ENCODE peak calls at places on chromosomes 6 and 20, in ten cellular contexts. B is uterus; N is cardiac muscle cell; M is effector memory CD4-positive, alpha-beta T cell; L is SK-N-SH; F is iPS DF 6.9; O is spleen; W is ascending aorta; U is aorta; J is psoas muscle. X is an unnamed sample. For H3K4me1 and H3K36me3, the result is how much of the 10 kb centered on the place peaks cover.

GRCh38 chr6:41531591-41532582 is 14.3 kb upstream of the FOXP4 start:
- DNase-seq in B (peak), N (no peak), M (peak), L (peak), F (no peak), O (peak), W (no peak), U (no peak), J (no peak), X (peak)

GRCh38 chr6:89357390-89357789 is 4.9 kb upstream of the UBE2J1 start:
- DNase-seq in B (no peak), N (no peak), M (no peak), L (no peak), F (no peak), O (no peak), W (no peak), U (no peak), J (no peak), X (no peak)

GRCh38 chr6:47724300-47724699 is 25.9 kb downstream of the ADGRF4 start:
- DNase-seq in B (no peak), N (no peak), M (no peak), L (no peak), F (no peak), O (no peak), W (no peak), U (no peak), J (no peak), X (no peak)

GRCh38 chr6:34531580-34532201 is 24.4 kb downstream of the SPDEF start:
- DNase-seq in B (peak), N (peak), M (no peak), L (no peak), F (peak), O (peak), W (no peak), U (peak), J (peak), X (peak)

GRCh38 chr6:134424131-134424794 is 106.4 kb upstream of the SGK1 start:
- DNase-seq in B (no peak), N (no peak), M (no peak), L (no peak), F (no peak), O (no peak), W (no peak), U (no peak), J (no peak), X (no peak)

GRCh38 chr20:739736-740135 is 28.6 kb downstream of the SLC52A3 start:
- DNase-seq in B (no peak), N (no peak), M (no peak), L (no peak), F (no peak), O (no peak), W (no peak), U (no peak), J (no peak), X (no peak)

GRCh38 chr6:9921366-9921765 is 493.5 kb downstream of the TFAP2A start:
- DNase-seq in B (no peak), N (no peak), M (no peak), L (no peak), F (no peak), O (no peak), W (no peak), U (no peak), J (no peak), X (no peak)

GRCh38 chr6:53168516-53169257 is 20.0 kb upstream of the GCM1 start:
- DNase-seq in B (no peak), N (no peak), M (no peak), L (no peak), F (no peak), O (no peak), W (no peak), U (no peak), J (no peak), X (no peak)

GRCh38 chr6:11536795-11537194 is 754 bp upstream of the TMEM170B start:
- DNase-seq in B (peak), N (peak), M (no peak), L (peak), F (no peak), O (peak), W (no peak), U (no peak), J (no peak), X (no peak)

GRCh38 chr6:151141685-151142084 is 98.1 kb upstream of the AKAP12 start:
- DNase-seq in B (no peak), N (no peak), M (no peak), L (no peak), F (no peak), O (no peak), W (no peak), U (no peak), J (no peak), X (no peak)

GRCh38 chr20:53080969-53081871 is 109.1 kb downstream of the TSHZ2 start:
- DNase-seq in B (no peak), N (no peak), M (no peak), L (no peak), F (no peak), O (no peak), W (no peak), U (no peak), J (no peak), X (no peak)

GRCh38 chr6:151617539-151617938 is 123.7 kb downstream of the CCDC170 start:
- DNase-seq in B (no peak), N (no peak), M (no peak), L (no peak), F (no peak), O (no peak), W (no peak), U (no peak), J (no peak), X (no peak)

GRCh38 chr6:52640170-52640569 is 30.7 kb upstream of the TMEM14A start:
- DNase-seq in B (no peak), N (no peak), M (no peak), L (no peak), F (no peak), O (no peak), W (no peak), U (no peak), J (no peak), X (no peak)

GRCh38 chr6:74873911-74874310 is 331.9 kb downstream of the COL12A1 start:
- DNase-seq in B (no peak), N (no peak), M (no peak), L (no peak), F (no peak), O (no peak), W (no peak), U (no peak), J (no peak), X (no peak)

GRCh38 chr20:49575551-49576060 is 7.7 kb upstream of the PTGIS start:
- DNase-seq in B (peak), N (no peak), M (no peak), L (no peak), F (no peak), O (peak), W (peak), U (no peak), J (peak), X (peak)

GRCh38 chr6:141103246-141103645 is 1029.5 kb upstream of the GJE1 start:
- DNase-seq in B (no peak), N (no peak), M (no peak), L (no peak), F (no peak), O (no peak), W (no peak), U (no peak), J (no peak), X (no peak)

GRCh38 chr6:84059082-84059481 is 25.5 kb downstream of the MRAP2 start:
- DNase-seq in B (no peak), N (no peak), M (no peak), L (no peak), F (no peak), O (no peak), W (no peak), U (no peak), J (no peak), X (no peak)

GRCh38 chr20:62320581-62321354 is 18.0 kb downstream of the ADRM1 start:
- DNase-seq in B (no peak), N (no peak), M (no peak), L (peak), F (no peak), O (no peak), W (no peak), U (no peak), J (no peak), X (peak)

GRCh38 chr6:53956804-53957203 is 154.4 kb upstream of the MLIP start:
- DNase-seq in B (no peak), N (no peak), M (no peak), L (no peak), F (no peak), O (no peak), W (no peak), U (no peak), J (no peak), X (no peak)

GRCh38 chr6:44004625-44005506 is 122.4 kb downstream of the MRPL14 start:
- DNase-seq in B (no peak), N (peak), M (no peak), L (peak), F (no peak), O (no peak), W (no peak), U (peak), J (peak), X (no peak)

GRCh38 chr6:161013697-161014096 is 22.1 kb downstream of the MAP3K4 start:
- DNase-seq in B (no peak), N (no peak), M (no peak), L (no peak), F (no peak), O (no peak), W (no peak), U (no peak), J (no peak), X (no peak)

GRCh38 chr6:46925563-46926253 is 4.0 kb upstream of the ADGRF5 start:
- DNase-seq in B (peak), N (no peak), M (no peak), L (no peak), F (no peak), O (no peak), W (peak), U (peak), J (no peak), X (no peak)

GRCh38 chr6:13524801-13525508 is 37.6 kb upstream of the GFOD1 start:
- DNase-seq in B (no peak), N (no peak), M (no peak), L (no peak), F (no peak), O (no peak), W (no peak), U (no peak), J (no peak), X (no peak)

GRCh38 chr6:617485-618100 is 39.3 kb downstream of the HUS1B start:
- DNase-seq in B (no peak), N (no peak), M (no peak), L (peak), F (no peak), O (no peak), W (no peak), U (no peak), J (no peak), X (no peak)

GRCh38 chr6:143328885-143329284 is 121.6 kb downstream of the ADAT2 start:
- DNase-seq in B (no peak), N (no peak), M (no peak), L (no peak), F (no peak), O (no peak), W (no peak), U (no peak), J (no peak), X (no peak)

GRCh38 chr6:47042238-47042843 is at the start of gene ADGRF1:
- DNase-seq in B (no peak), N (no peak), M (no peak), L (no peak), F (no peak), O (no peak), W (no peak), U (no peak), J (no peak), X (no peak)

GRCh38 chr20:17562804-17563305 is 7.0 kb upstream of the DSTN start:
- DNase-seq in B (no peak), N (peak), M (no peak), L (no peak), F (no peak), O (no peak), W (no peak), U (no peak), J (no peak), X (no peak)

GRCh38 chr6:54255881-54256280 is 52.4 kb upstream of the TINAG start:
- DNase-seq in B (no peak), N (peak), M (no peak), L (no peak), F (no peak), O (no peak), W (no peak), U (no peak), J (no peak), X (no peak)

GRCh38 chr20:63118303-63118670 is 97.6 kb downstream of the YTHDF1 start:
- DNase-seq in B (no peak), N (no peak), M (no peak), L (peak), F (no peak), O (peak), W (no peak), U (peak), J (no peak), X (no peak)

GRCh38 chr6:126339796-126340750 is at the start of gene CENPW:
- DNase-seq in B (peak), N (peak), M (peak), L (peak), F (peak), O (peak), W (peak), U (peak), J (peak), X (peak)

GRCh38 chr6:110689275-110689935 is 125.9 kb downstream of the CDK19 start:
- DNase-seq in B (no peak), N (no peak), M (no peak), L (no peak), F (no peak), O (no peak), W (no peak), U (no peak), J (no peak), X (no peak)

GRCh38 chr6:17968876-17969275 is 18.6 kb downstream of the KIF13A start:
- DNase-seq in B (no peak), N (no peak), M (no peak), L (no peak), F (no peak), O (no peak), W (no peak), U (no peak), J (no peak), X (no peak)

GRCh38 chr6:17965397-17965796 is 22.0 kb downstream of the KIF13A start:
- DNase-seq in B (no peak), N (no peak), M (no peak), L (no peak), F (no peak), O (no peak), W (no peak), U (no peak), J (no peak), X (no peak)

GRCh38 chr6:17966451-17966850 is 21.0 kb downstream of the KIF13A start:
- DNase-seq in B (no peak), N (no peak), M (no peak), L (no peak), F (no peak), O (no peak), W (no peak), U (no peak), J (no peak), X (no peak)

GRCh38 chr6:17967668-17968067 is 19.8 kb downstream of the KIF13A start:
- DNase-seq in B (no peak), N (no peak), M (no peak), L (no peak), F (no peak), O (no peak), W (no peak), U (no peak), J (no peak), X (no peak)

DNA sequence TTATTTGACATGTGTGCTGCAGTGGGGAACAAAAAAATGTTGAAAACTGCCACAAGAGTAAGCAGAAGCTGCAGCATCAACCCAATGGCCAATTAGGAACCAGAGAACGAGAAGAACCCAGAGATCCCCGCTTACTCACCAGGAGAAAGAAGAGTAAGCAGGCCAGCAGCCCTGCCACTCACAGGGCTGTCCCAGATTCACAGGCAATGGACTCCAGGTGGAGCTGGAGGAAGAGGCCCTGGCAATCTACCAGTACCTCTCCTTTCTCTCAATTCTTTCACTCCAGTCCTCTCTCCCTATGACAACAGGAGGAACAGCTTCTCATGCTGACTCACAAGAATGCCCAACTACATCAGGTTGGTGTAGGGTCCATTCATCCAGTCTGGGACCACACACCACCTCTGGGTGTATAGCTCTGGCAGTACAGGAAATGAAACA is 19.3 kb downstream of the KIF13A start:
- DNase-seq in B (no peak), N (no peak), M (no peak), L (no peak), F (no peak), O (no peak), W (no peak), U (no peak), J (peak), X (no peak)
- H3K4me1 ChIP-seq in B (under half), N (under half), M (under half), L (under half), F (under half), O (under half), W (half or more), U (under half), J (half or more), X (under half)

GRCh38 chr6:33289784-33290315 is 449 bp downstream of the PFDN6 start:
- DNase-seq in B (no peak), N (no peak), M (no peak), L (peak), F (no peak), O (no peak), W (no peak), U (no peak), J (no peak), X (no peak)
- H3K36me3 ChIP-seq in B (under half), N (under half), M (under half), L (half or more), F (under half), O (half or more), W (under half), U (under half), J (under half), X (under half)

DNA sequence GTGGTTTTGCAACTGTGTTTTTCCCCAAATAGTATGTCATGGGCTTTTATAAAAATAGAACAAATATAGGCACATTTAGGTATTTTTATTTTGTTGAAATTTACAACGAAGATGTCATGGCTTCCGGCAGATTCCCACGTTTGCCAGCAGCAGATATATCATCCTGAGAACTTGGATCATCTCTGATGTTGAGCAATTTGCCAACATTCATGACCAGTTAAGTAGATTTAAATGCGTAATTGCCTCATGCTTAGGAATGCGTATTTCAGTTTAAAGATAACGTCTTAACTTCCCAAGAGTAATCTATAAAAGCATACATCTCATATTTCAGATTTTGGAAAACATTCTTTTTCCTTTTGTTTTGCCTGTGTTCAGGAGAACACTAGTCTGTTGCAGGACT is 457.8 kb downstream of the QKI start:
- DNase-seq in B (no peak), N (no peak), M (no peak), L (no peak), F (no peak), O (no peak), W (no peak), U (no peak), J (no peak), X (no peak)
- H3K4me3 ChIP-seq in B (no peak), N (no peak), M (no peak), L (no peak), F (no peak), O (no peak), W (no peak), U (no peak), J (no peak), X (no peak)

GRCh38 chr6:30510419-30510818 is 21.1 kb downstream of the HLA-E start:
- DNase-seq in B (no peak), N (no peak), M (no peak), L (no peak), F (no peak), O (no peak), W (no peak), U (no peak), J (no peak), X (no peak)

GRCh38 chr6:30511147-30511546 is 21.8 kb downstream of the HLA-E start:
- DNase-seq in B (no peak), N (no peak), M (no peak), L (no peak), F (no peak), O (no peak), W (peak), U (no peak), J (no peak), X (no peak)

GRCh38 chr6:30513451-30513850 is 24.1 kb downstream of the HLA-E start:
- DNase-seq in B (no peak), N (no peak), M (no peak), L (no peak), F (no peak), O (no peak), W (no peak), U (no peak), J (no peak), X (no peak)

GRCh38 chr6:30507849-30508843 is 18.8 kb downstream of the HLA-E start:
- DNase-seq in B (no peak), N (no peak), M (no peak), L (no peak), F (no peak), O (no peak), W (no peak), U (no peak), J (no peak), X (no peak)

DNA sequence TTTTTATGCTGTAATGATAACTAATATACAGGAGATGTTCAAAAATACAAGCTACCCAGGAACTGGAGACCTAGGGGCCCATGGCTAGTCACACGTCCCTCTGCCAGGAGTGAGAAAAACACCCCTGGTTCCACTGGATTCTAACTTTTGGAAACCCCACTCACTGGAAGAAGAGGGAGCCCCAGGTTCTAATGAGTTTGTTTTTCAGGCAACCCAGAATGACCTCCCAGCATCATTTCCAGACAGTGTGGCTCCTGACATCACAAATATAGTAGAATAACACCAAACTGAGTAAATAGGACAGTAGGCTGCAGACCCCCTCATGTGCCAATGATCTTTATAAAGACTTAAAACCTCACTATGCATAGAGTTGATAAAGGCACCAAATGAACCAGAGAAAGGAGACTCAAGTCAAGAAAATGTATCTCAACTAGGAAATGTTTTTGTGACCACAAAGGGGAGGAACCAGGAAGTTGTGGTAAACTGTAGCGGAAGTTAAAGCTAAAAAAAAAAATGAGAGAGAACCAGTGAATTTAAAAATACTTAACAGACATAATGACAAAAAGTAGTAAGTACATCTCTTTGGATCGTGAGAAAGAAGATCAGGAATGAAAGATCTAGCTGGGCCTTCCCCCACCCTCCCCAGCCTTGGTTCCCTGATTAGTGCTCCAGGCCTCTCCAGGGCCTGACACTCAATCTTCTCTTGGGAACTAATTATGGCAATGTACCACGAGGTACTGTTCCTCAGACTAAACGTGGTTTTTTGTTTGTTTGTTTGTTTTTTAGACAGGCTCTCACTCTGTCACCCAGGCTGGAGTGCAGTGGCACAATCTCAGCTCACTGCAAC is 19.8 kb downstream of the HLA-E start:
- DNase-seq in B (no peak), N (no peak), M (no peak), L (no peak), F (no peak), O (no peak), W (peak), U (no peak), J (no peak), X (no peak)
- H3K4me1 ChIP-seq in B (under half), N (under half), M (under half), L (under half), F (under half), O (half or more), W (under half), U (under half), J (under half), X (under half)

DNA sequence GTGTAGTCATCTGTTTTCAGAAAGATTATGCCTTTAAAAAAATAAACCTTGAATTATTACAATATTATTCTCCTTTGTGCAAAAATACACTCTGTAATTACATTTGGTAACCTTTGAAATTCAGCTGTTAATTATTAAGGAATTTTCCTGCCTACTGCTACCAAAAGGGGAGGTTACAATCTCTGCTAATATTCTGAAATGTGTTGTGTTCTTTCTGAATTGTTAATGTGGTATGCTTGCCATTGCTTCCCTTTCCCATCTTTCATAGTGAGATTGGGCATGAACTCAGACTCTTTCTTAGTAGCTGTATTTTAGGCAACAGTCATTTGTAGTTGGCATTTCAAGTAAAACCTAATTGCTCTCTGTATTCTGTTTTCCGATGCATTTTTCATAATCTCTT is 73.0 kb downstream of the PHF3 start:
- DNase-seq in B (no peak), N (no peak), M (no peak), L (no peak), F (no peak), O (no peak), W (no peak), U (no peak), J (no peak), X (no peak)
- H3K36me3 ChIP-seq in B (under half), N (half or more), M (half or more), L (half or more), F (under half), O (half or more), W (under half), U (under half), J (under half), X (half or more)

X was measured in BE2C.